ENCODE peak calls at places on chromosomes 16 and 17, in ten cellular contexts. K is psoas muscle; O is naive thymus-derived CD4-positive, alpha-beta T cell; L is adrenal gland; V is hepatocyte; J is CD8-positive, alpha-beta memory T cell; Z is HL-60; D is GM23248; H is kidney; S is breast epithelium. I is an unnamed sample.

GRCh38 chr16:88116121-88116900 is 165.1 kb downstream of the BANP start:
- DNase-seq in K (no peak), O (no peak), L (no peak), V (no peak), J (no peak), Z (no peak), D (peak), H (peak), S (no peak), I (no peak)

GRCh38 chr17:51454456-51454978 is 194.2 kb downstream of the UTP18 start:
- DNase-seq in K (no peak), O (no peak), L (no peak), V (no peak), J (no peak), Z (no peak), D (no peak), H (no peak), S (no peak), I (no peak)

GRCh38 chr17:7282752-7283321 is 1.3 kb downstream of the SLC2A4 start:
- DNase-seq in K (no peak), O (no peak), L (no peak), V (no peak), J (no peak), Z (no peak), D (peak), H (no peak), S (no peak), I (no peak)

GRCh38 chr17:79272666-79273219 is 198.1 kb downstream of the ENGASE start:
- DNase-seq in K (no peak), O (no peak), L (no peak), V (no peak), J (no peak), Z (no peak), D (peak), H (no peak), S (no peak), I (peak)

GRCh38 chr16:27531186-27531585 is 18.5 kb downstream of the GTF3C1 start:
- DNase-seq in K (no peak), O (no peak), L (no peak), V (no peak), J (no peak), Z (peak), D (no peak), H (no peak), S (no peak), I (no peak)

GRCh38 chr17:39626171-39626670 is 531 bp upstream of the PPP1R1B start:
- DNase-seq in K (no peak), O (no peak), L (no peak), V (no peak), J (no peak), Z (no peak), D (no peak), H (no peak), S (no peak), I (no peak)

GRCh38 chr17:7309628-7310027 is 2.2 kb downstream of the EIF5A start:
- DNase-seq in K (no peak), O (no peak), L (peak), V (no peak), J (no peak), Z (no peak), D (no peak), H (no peak), S (no peak), I (no peak)

GRCh38 chr17:17055286-17056166 is 13.3 kb downstream of the MPRIP start:
- DNase-seq in K (no peak), O (no peak), L (peak), V (no peak), J (no peak), Z (no peak), D (peak), H (no peak), S (peak), I (peak)

GRCh38 chr17:50521517-50521916 is 11.0 kb upstream of the EPN3 start:
- DNase-seq in K (no peak), O (no peak), L (no peak), V (no peak), J (no peak), Z (no peak), D (no peak), H (no peak), S (no peak), I (no peak)

GRCh38 chr16:5042574-5043171 is 8.9 kb upstream of the NAGPA start:
- DNase-seq in K (no peak), O (no peak), L (no peak), V (peak), J (no peak), Z (no peak), D (peak), H (peak), S (no peak), I (peak)

GRCh38 chr17:77728022-77728671 is 230.4 kb upstream of the TNRC6C start:
- DNase-seq in K (peak), O (no peak), L (no peak), V (peak), J (no peak), Z (no peak), D (peak), H (no peak), S (no peak), I (peak)

GRCh38 chr16:72938426-72939164 is 109.3 kb downstream of the ZFHX3 start:
- DNase-seq in K (peak), O (no peak), L (peak), V (no peak), J (no peak), Z (no peak), D (peak), H (peak), S (peak), I (peak)

GRCh38 chr16:68575082-68575481 is 36.0 kb downstream of the ZFP90 start:
- DNase-seq in K (no peak), O (no peak), L (no peak), V (no peak), J (no peak), Z (no peak), D (no peak), H (no peak), S (no peak), I (peak)

GRCh38 chr16:65176603-65177002 is 54.7 kb upstream of the CDH11 start:
- DNase-seq in K (no peak), O (no peak), L (peak), V (no peak), J (no peak), Z (no peak), D (peak), H (peak), S (no peak), I (no peak)

GRCh38 chr17:50922739-50923405 is 56.7 kb upstream of the TOB1 start:
- DNase-seq in K (no peak), O (no peak), L (no peak), V (peak), J (no peak), Z (no peak), D (no peak), H (peak), S (no peak), I (no peak)

GRCh38 chr16:27107185-27107592 is 40.5 kb downstream of the C16orf82 start:
- DNase-seq in K (no peak), O (no peak), L (no peak), V (peak), J (no peak), Z (no peak), D (no peak), H (no peak), S (no peak), I (no peak)

GRCh38 chr17:18267366-18267765 is 6.9 kb downstream of the MIEF2 start:
- DNase-seq in K (no peak), O (no peak), L (no peak), V (no peak), J (no peak), Z (no peak), D (no peak), H (no peak), S (no peak), I (no peak)

GRCh38 chr17:68600123-68600880 is 865 bp downstream of the FAM20A start:
- DNase-seq in K (peak), O (no peak), L (no peak), V (peak), J (peak), Z (peak), D (peak), H (peak), S (no peak), I (peak)

GRCh38 chr16:58652741-58653140 is 23.1 kb upstream of the CNOT1 start:
- DNase-seq in K (no peak), O (no peak), L (peak), V (no peak), J (no peak), Z (no peak), D (peak), H (no peak), S (no peak), I (no peak)

GRCh38 chr17:76481091-76481655 is 13.8 kb downstream of the AANAT start:
- DNase-seq in K (no peak), O (no peak), L (peak), V (no peak), J (no peak), Z (no peak), D (no peak), H (no peak), S (no peak), I (no peak)
- H3K27ac ChIP-seq in K (no peak), O (no peak), L (peak), V (peak), J (no peak), Z (no peak), D (no peak), H (no peak), S (no peak), I (no peak)

GRCh38 chr16:84617631-84618427 is at the start of gene COTL1:
- DNase-seq in K (peak), O (peak), L (peak), V (peak), J (peak), Z (peak), D (peak), H (peak), S (peak), I (peak)

GRCh38 chr16:84614914-84615813 is 2.7 kb downstream of the COTL1 start:
- DNase-seq in K (no peak), O (no peak), L (no peak), V (no peak), J (no peak), Z (peak), D (no peak), H (peak), S (no peak), I (no peak)

GRCh38 chr16:84618428-84619102 is 687 bp upstream of the COTL1 start:
- DNase-seq in K (peak), O (no peak), L (peak), V (peak), J (no peak), Z (no peak), D (peak), H (peak), S (no peak), I (peak)

GRCh38 chr16:84617068-84617630 is 729 bp downstream of the COTL1 start:
- DNase-seq in K (no peak), O (peak), L (no peak), V (peak), J (peak), Z (no peak), D (peak), H (peak), S (no peak), I (peak)

DNA sequence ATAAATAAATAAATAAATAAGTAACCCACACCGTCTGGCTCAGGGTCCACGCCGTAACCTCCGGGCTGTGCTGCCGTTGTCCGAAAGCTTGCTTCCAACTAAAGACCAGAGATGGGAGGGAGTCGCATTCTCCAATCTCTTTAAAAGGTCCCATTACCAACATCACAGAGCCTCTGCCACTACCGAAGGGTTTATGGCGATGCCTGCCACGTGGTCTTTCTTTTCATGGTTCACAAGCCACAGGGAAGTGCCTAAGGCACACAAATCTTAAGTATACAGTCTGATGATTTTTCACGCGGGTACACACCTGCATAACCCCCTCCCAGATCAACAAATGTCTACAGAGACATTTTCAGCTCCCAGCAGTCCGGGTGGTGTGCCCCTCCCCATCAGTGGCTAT is 1.4 kb downstream of the COTL1 start:
- DNase-seq in K (no peak), O (peak), L (no peak), V (no peak), J (peak), Z (peak), D (peak), H (peak), S (no peak), I (no peak)
- H3K4me3 ChIP-seq in K (peak), O (peak), L (no peak), V (peak), J (peak), Z (peak), D (peak), H (peak), S (peak), I (peak)

DNA sequence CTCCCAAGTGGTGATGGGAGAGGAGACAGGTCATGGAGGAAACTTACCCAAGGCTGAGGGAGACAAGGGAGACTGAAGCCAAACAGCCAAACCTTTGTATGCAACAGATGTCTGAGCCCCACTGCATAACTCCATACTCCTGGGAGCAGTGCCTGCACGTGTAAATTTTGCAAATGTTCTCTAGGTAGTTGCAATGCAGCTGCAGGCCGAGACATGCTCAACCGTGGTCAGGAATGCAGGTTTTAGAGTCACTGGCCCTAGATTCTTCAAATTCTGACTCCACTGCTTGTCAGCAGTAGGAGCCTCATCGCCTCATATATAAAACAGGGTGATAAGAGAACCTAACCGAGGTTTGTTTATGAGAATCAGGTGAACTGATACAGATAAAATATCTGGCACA is 11.5 kb downstream of the DYNLRB2 start:
- DNase-seq in K (no peak), O (no peak), L (no peak), V (no peak), J (no peak), Z (no peak), D (no peak), H (no peak), S (no peak), I (peak)
- H3K27ac ChIP-seq in K (no peak), O (no peak), L (no peak), V (no peak), J (no peak), Z (no peak), D (no peak), H (no peak), S (no peak), I (no peak)

DNA sequence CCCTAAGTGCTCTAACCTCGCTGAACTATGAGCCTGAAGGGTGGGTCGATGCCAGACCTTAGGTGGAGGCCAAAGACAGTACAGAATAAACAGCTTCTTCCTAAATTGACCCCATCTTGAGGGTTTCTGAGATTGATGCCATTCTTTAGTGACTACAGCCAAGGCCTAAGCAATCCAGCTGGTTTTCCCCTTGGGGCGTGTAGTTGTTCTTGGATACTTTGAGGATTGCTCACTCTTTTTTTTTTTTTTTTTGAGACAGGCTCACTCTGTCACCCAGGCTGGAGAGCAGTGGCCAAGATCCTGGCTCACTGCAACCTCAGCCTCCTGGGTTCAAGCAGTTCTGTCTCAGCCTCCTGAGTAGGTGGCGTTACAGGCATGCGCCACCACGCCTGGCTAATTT is 2.0 kb downstream of the OVCA2 start:
- DNase-seq in K (no peak), O (no peak), L (peak), V (no peak), J (no peak), Z (no peak), D (peak), H (no peak), S (no peak), I (peak)
- H3K4me3 ChIP-seq in K (no peak), O (no peak), L (no peak), V (no peak), J (no peak), Z (no peak), D (peak), H (no peak), S (no peak), I (no peak)

GRCh38 chr17:73711184-73711583 is 66.9 kb upstream of the SDK2 start:
- DNase-seq in K (no peak), O (no peak), L (no peak), V (no peak), J (no peak), Z (peak), D (no peak), H (no peak), S (no peak), I (no peak)
- H3K27ac ChIP-seq in K (no peak), O (no peak), L (no peak), V (no peak), J (no peak), Z (no peak), D (no peak), H (no peak), S (no peak), I (no peak)

GRCh38 chr16:55031481-55031880 is 100.8 kb downstream of the IRX5 start:
- DNase-seq in K (no peak), O (no peak), L (no peak), V (no peak), J (no peak), Z (no peak), D (no peak), H (no peak), S (no peak), I (no peak)
- H3K4me3 ChIP-seq in K (no peak), O (no peak), L (no peak), V (no peak), J (no peak), Z (no peak), D (no peak), H (no peak), S (no peak), I (no peak)

GRCh38 chr17:76391200-76391715 is 6.8 kb downstream of the SPHK1 start:
- DNase-seq in K (no peak), O (no peak), L (no peak), V (no peak), J (no peak), Z (no peak), D (no peak), H (peak), S (no peak), I (no peak)

GRCh38 chr17:76397687-76398522 is 13.5 kb downstream of the SPHK1 start:
- DNase-seq in K (peak), O (peak), L (peak), V (peak), J (peak), Z (peak), D (peak), H (peak), S (peak), I (peak)

GRCh38 chr17:76395980-76396379 is 11.6 kb downstream of the SPHK1 start:
- DNase-seq in K (no peak), O (no peak), L (no peak), V (no peak), J (no peak), Z (no peak), D (no peak), H (peak), S (no peak), I (peak)

GRCh38 chr17:76397184-76397583 is 12.8 kb downstream of the SPHK1 start:
- DNase-seq in K (no peak), O (no peak), L (no peak), V (no peak), J (no peak), Z (no peak), D (no peak), H (no peak), S (no peak), I (no peak)

DNA sequence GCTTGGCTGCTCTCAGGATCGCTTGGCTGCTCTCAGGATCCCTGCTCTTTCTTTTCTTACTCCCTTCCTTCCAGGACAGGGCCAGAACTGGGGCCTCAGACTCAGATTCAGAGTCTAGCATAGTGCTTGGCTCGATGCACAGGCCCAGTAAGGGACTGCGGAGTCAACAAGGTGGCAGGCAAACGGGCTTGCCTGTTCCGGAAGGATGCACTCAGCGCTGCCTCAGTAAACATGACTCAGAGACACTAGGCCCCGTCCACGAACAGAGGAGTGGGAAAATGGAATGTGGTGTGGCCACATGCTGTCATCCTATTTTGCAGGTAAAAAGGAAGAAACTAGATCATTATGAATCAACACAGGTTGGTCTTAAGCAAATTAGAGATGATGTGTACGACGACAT is 9.8 kb downstream of the SPHK1 start:
- DNase-seq in K (no peak), O (no peak), L (no peak), V (no peak), J (no peak), Z (no peak), D (no peak), H (no peak), S (no peak), I (peak)
- H3K27ac ChIP-seq in K (no peak), O (no peak), L (no peak), V (no peak), J (no peak), Z (no peak), D (no peak), H (no peak), S (no peak), I (no peak)

DNA sequence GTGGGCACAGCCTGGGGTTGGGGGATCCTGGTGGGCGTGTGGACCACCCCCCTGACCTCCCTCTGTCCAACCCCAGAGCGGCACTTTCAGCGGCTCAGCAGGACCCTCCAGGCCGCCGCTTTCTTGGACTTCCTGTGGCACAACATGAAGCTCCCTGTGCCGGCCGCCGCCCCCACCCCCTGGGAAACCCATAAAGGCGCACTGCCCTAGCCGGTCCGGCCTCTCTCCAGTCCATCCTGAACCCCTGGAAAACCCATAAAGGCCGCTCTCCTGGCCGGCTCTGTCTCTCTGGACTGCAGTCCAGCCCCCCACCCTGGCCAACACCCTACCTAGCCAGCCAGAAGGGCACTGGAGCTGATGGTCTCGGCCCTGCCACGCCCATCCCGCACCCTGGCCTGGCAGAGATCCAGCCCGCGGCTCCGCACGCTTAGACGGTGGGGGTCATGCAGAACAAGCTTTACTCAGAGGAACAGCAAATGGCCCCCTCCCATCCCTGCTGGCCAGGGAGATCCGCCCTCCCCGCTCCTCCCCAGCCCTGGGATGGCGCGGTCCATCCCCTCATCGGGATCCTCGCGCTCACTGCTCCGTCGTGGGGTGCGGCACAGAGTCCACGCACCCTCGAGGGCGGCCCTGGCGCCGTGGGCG is 2.7 kb downstream of the NOXO1 start:
- DNase-seq in K (no peak), O (no peak), L (no peak), V (no peak), J (no peak), Z (no peak), D (no peak), H (no peak), S (no peak), I (no peak)
- H3K4me3 ChIP-seq in K (no peak), O (no peak), L (no peak), V (no peak), J (no peak), Z (no peak), D (no peak), H (no peak), S (peak), I (no peak)

I was measured in mammary epithelial cell.